ENCODE peak calls at places on chromosomes 12 and 14, in eight cellular contexts. T is activated CD4-positive, alpha-beta memory T cell treated with anti-CD3 and anti-CD28 coated beads, Interleukin-2, amount 10 ng/mL, durations not matched to agents 7 days and 5 days; O is omental fat pad; N is activated CD8-positive, alpha-beta T cell treated with anti-CD3 and anti-CD28 coated beads for 36 hours; M is substantia nigra; S is stimulated activated CD8-positive, alpha-beta memory T cell treated with anti-CD3 and anti-CD28 coated beads, Interleukin-7, amount 100 ng/mL, for 4 hours; B is MCF 10A; X is fibroblast of the aortic adventitia. I is an unnamed sample.

GRCh38 chr14:38662781-38663180 is 406.9 kb upstream of the CLEC14A start:
- DNase-seq in M (no peak), B (no peak), S (no peak), T (no peak), X (no peak), N (no peak), O (no peak), I (no peak)

GRCh38 chr12:3054993-3055711 is 22.0 kb upstream of the TSPAN9 start:
- DNase-seq in M (no peak), B (no peak), O (no peak), T (no peak), X (peak), S (no peak), N (no peak), I (no peak)

GRCh38 chr12:45348311-45348710 is 132.4 kb downstream of the ANO6 start:
- DNase-seq in B (no peak), O (no peak), N (no peak), T (no peak), X (no peak), M (no peak), S (no peak), I (no peak)

GRCh38 chr12:6606331-6607131 is 648 bp downstream of the CHD4 start:
- DNase-seq in T (no peak), O (peak), X (no peak), N (peak), M (no peak), B (peak), S (peak), I (no peak)

GRCh38 chr14:92481386-92481785 is 32.2 kb upstream of the RIN3 start:
- DNase-seq in B (no peak), O (no peak), M (no peak), X (peak), N (no peak), T (no peak), S (no peak), I (no peak)

GRCh38 chr14:71636820-71637471 is 295.3 kb upstream of the RGS6 start:
- DNase-seq in S (no peak), B (no peak), O (no peak), M (no peak), T (no peak), N (no peak), X (no peak), I (no peak)

GRCh38 chr14:24670594-24670993 is 36.6 kb upstream of the GZMB start:
- DNase-seq in M (no peak), S (peak), T (peak), N (peak), O (no peak), X (no peak), B (no peak), I (no peak)

GRCh38 chr14:103856105-103856504 is 8.7 kb upstream of the PPP1R13B start:
- DNase-seq in N (no peak), O (no peak), B (no peak), T (no peak), S (no peak), X (no peak), M (no peak), I (no peak)

GRCh38 chr14:97445367-97445766 is 648.2 kb downstream of the VRK1 start:
- DNase-seq in M (no peak), N (no peak), O (no peak), S (no peak), X (no peak), T (no peak), B (no peak), I (no peak)

GRCh38 chr12:107610030-107610859 is 75.4 kb upstream of the PWP1 start:
- DNase-seq in B (peak), T (peak), O (no peak), X (peak), S (no peak), N (peak), M (no peak), I (no peak)

GRCh38 chr12:42296503-42297109 is 29.3 kb downstream of the ZCRB1 start:
- DNase-seq in X (peak), S (no peak), B (peak), N (peak), T (no peak), M (no peak), O (no peak), I (no peak)

GRCh38 chr14:24179961-24180726 is 8.3 kb downstream of the REC8 start:
- DNase-seq in B (no peak), O (no peak), N (no peak), S (no peak), X (peak), T (no peak), M (no peak), I (no peak)